ENCODE peak calls at places on chromosome 14, in eight cellular contexts. One of them, this sample, is unnamed.

GRCh38 chr14:102848830-102849521 is 71.7 kb downstream of the TRAF3 start:
- DNase-seq in kidney epithelial cell: no peak
- DNase-seq in astrocyte: peak
- DNase-seq in fibroblast of pulmonary artery: no peak
- DNase-seq in choroid plexus epithelial cell: peak
- DNase-seq in stomach: peak
- DNase-seq in body of pancreas: peak
- DNase-seq in heart left ventricle: peak
- DNase-seq in this sample: peak

GRCh38 chr14:81390706-81391105 is 9.4 kb downstream of the STON2 start:
- DNase-seq in kidney epithelial cell: no peak
- DNase-seq in astrocyte: no peak
- DNase-seq in fibroblast of pulmonary artery: no peak
- DNase-seq in choroid plexus epithelial cell: no peak
- DNase-seq in stomach: no peak
- DNase-seq in body of pancreas: no peak
- DNase-seq in heart left ventricle: no peak
- DNase-seq in this sample: no peak

GRCh38 chr14:35689000-35689460 is 120.1 kb downstream of the RALGAPA1 start:
- DNase-seq in kidney epithelial cell: no peak
- DNase-seq in astrocyte: no peak
- DNase-seq in fibroblast of pulmonary artery: no peak
- DNase-seq in choroid plexus epithelial cell: no peak
- DNase-seq in stomach: no peak
- DNase-seq in body of pancreas: no peak
- DNase-seq in heart left ventricle: no peak
- DNase-seq in this sample: no peak

GRCh38 chr14:57480044-57480443 is 13.6 kb downstream of the CCDC198 start:
- DNase-seq in kidney epithelial cell: no peak
- DNase-seq in astrocyte: peak
- DNase-seq in fibroblast of pulmonary artery: no peak
- DNase-seq in choroid plexus epithelial cell: peak
- DNase-seq in stomach: no peak
- DNase-seq in body of pancreas: no peak
- DNase-seq in heart left ventricle: no peak
- DNase-seq in this sample: no peak

GRCh38 chr14:91744068-91744480 is 12.2 kb upstream of the CATSPERB start:
- DNase-seq in kidney epithelial cell: no peak
- DNase-seq in astrocyte: no peak
- DNase-seq in fibroblast of pulmonary artery: no peak
- DNase-seq in choroid plexus epithelial cell: peak
- DNase-seq in stomach: peak
- DNase-seq in body of pancreas: peak
- DNase-seq in heart left ventricle: no peak
- DNase-seq in this sample: peak

GRCh38 chr14:42370056-42370455 is 763.4 kb downstream of the LRFN5 start:
- DNase-seq in kidney epithelial cell: no peak
- DNase-seq in astrocyte: no peak
- DNase-seq in fibroblast of pulmonary artery: no peak
- DNase-seq in choroid plexus epithelial cell: no peak
- DNase-seq in stomach: no peak
- DNase-seq in body of pancreas: no peak
- DNase-seq in heart left ventricle: no peak
- DNase-seq in this sample: no peak

GRCh38 chr14:84282618-84283017 is 1247.3 kb upstream of the FLRT2 start:
- DNase-seq in kidney epithelial cell: no peak
- DNase-seq in astrocyte: no peak
- DNase-seq in fibroblast of pulmonary artery: no peak
- DNase-seq in choroid plexus epithelial cell: no peak
- DNase-seq in stomach: no peak
- DNase-seq in body of pancreas: no peak
- DNase-seq in heart left ventricle: no peak
- DNase-seq in this sample: no peak

GRCh38 chr14:67734675-67735074 is 33.0 kb downstream of the RDH12 start:
- DNase-seq in kidney epithelial cell: no peak
- DNase-seq in astrocyte: no peak
- DNase-seq in fibroblast of pulmonary artery: peak
- DNase-seq in choroid plexus epithelial cell: no peak
- DNase-seq in stomach: no peak
- DNase-seq in body of pancreas: no peak
- DNase-seq in heart left ventricle: no peak
- DNase-seq in this sample: peak

GRCh38 chr14:24958271-24958670 is 91.7 kb downstream of the STXBP6 start:
- DNase-seq in kidney epithelial cell: no peak
- DNase-seq in astrocyte: peak
- DNase-seq in fibroblast of pulmonary artery: no peak
- DNase-seq in choroid plexus epithelial cell: no peak
- DNase-seq in stomach: no peak
- DNase-seq in body of pancreas: no peak
- DNase-seq in heart left ventricle: no peak
- DNase-seq in this sample: no peak

GRCh38 chr14:103819503-103820307 is 27.7 kb downstream of the PPP1R13B start:
- DNase-seq in kidney epithelial cell: no peak
- DNase-seq in astrocyte: no peak
- DNase-seq in fibroblast of pulmonary artery: peak
- DNase-seq in choroid plexus epithelial cell: peak
- DNase-seq in stomach: peak
- DNase-seq in body of pancreas: peak
- DNase-seq in heart left ventricle: peak
- DNase-seq in this sample: peak

GRCh38 chr14:24995016-24995415 is 54.9 kb downstream of the STXBP6 start:
- DNase-seq in kidney epithelial cell: no peak
- DNase-seq in astrocyte: no peak
- DNase-seq in fibroblast of pulmonary artery: no peak
- DNase-seq in choroid plexus epithelial cell: no peak
- DNase-seq in stomach: no peak
- DNase-seq in body of pancreas: no peak
- DNase-seq in heart left ventricle: no peak
- DNase-seq in this sample: no peak

GRCh38 chr14:76958020-76958965 is 70.2 kb downstream of the IRF2BPL start:
- DNase-seq in kidney epithelial cell: no peak
- DNase-seq in astrocyte: no peak
- DNase-seq in fibroblast of pulmonary artery: no peak
- DNase-seq in choroid plexus epithelial cell: no peak
- DNase-seq in stomach: no peak
- DNase-seq in body of pancreas: no peak
- DNase-seq in heart left ventricle: no peak
- DNase-seq in this sample: no peak

GRCh38 chr14:51004801-51005526 is 60.7 kb upstream of the PYGL start:
- DNase-seq in kidney epithelial cell: peak
- DNase-seq in astrocyte: peak
- DNase-seq in fibroblast of pulmonary artery: peak
- DNase-seq in choroid plexus epithelial cell: peak
- DNase-seq in stomach: no peak
- DNase-seq in body of pancreas: no peak
- DNase-seq in heart left ventricle: no peak
- DNase-seq in this sample: peak

GRCh38 chr14:30541318-30541717 is 17.6 kb upstream of the G2E3 start:
- DNase-seq in kidney epithelial cell: no peak
- DNase-seq in astrocyte: no peak
- DNase-seq in fibroblast of pulmonary artery: no peak
- DNase-seq in choroid plexus epithelial cell: no peak
- DNase-seq in stomach: no peak
- DNase-seq in body of pancreas: no peak
- DNase-seq in heart left ventricle: no peak
- DNase-seq in this sample: no peak

GRCh38 chr14:21095430-21096205 is 2.8 kb downstream of the ZNF219 start:
- DNase-seq in kidney epithelial cell: no peak
- DNase-seq in astrocyte: no peak
- DNase-seq in fibroblast of pulmonary artery: peak
- DNase-seq in choroid plexus epithelial cell: peak
- DNase-seq in stomach: no peak
- DNase-seq in body of pancreas: no peak
- DNase-seq in heart left ventricle: no peak
- DNase-seq in this sample: peak

GRCh38 chr14:59360923-59361794 is 104.0 kb downstream of the GPR135 start:
- DNase-seq in kidney epithelial cell: peak
- DNase-seq in astrocyte: peak
- DNase-seq in fibroblast of pulmonary artery: peak
- DNase-seq in choroid plexus epithelial cell: peak
- DNase-seq in stomach: peak
- DNase-seq in body of pancreas: peak
- DNase-seq in heart left ventricle: peak
- DNase-seq in this sample: peak

GRCh38 chr14:29682789-29683188 is 244.9 kb downstream of the PRKD1 start:
- DNase-seq in kidney epithelial cell: no peak
- DNase-seq in astrocyte: no peak
- DNase-seq in fibroblast of pulmonary artery: no peak
- DNase-seq in choroid plexus epithelial cell: no peak
- DNase-seq in stomach: no peak
- DNase-seq in body of pancreas: no peak
- DNase-seq in heart left ventricle: no peak
- DNase-seq in this sample: no peak

GRCh38 chr14:103696466-103697071 is 18.7 kb downstream of the XRCC3 start:
- DNase-seq in kidney epithelial cell: no peak
- DNase-seq in astrocyte: peak
- DNase-seq in fibroblast of pulmonary artery: peak
- DNase-seq in choroid plexus epithelial cell: peak
- DNase-seq in stomach: no peak
- DNase-seq in body of pancreas: no peak
- DNase-seq in heart left ventricle: peak
- DNase-seq in this sample: peak

GRCh38 chr14:61891251-61891650 is 129.0 kb downstream of the SNAPC1 start:
- DNase-seq in kidney epithelial cell: peak
- DNase-seq in astrocyte: peak
- DNase-seq in fibroblast of pulmonary artery: peak
- DNase-seq in choroid plexus epithelial cell: no peak
- DNase-seq in stomach: no peak
- DNase-seq in body of pancreas: no peak
- DNase-seq in heart left ventricle: no peak
- DNase-seq in this sample: peak

GRCh38 chr14:97217094-97217885 is 420.1 kb downstream of the VRK1 start:
- DNase-seq in kidney epithelial cell: no peak
- DNase-seq in astrocyte: no peak
- DNase-seq in fibroblast of pulmonary artery: no peak
- DNase-seq in choroid plexus epithelial cell: no peak
- DNase-seq in stomach: no peak
- DNase-seq in body of pancreas: no peak
- DNase-seq in heart left ventricle: no peak
- DNase-seq in this sample: no peak

GRCh38 chr14:97221572-97221971 is 424.4 kb downstream of the VRK1 start:
- DNase-seq in kidney epithelial cell: no peak
- DNase-seq in astrocyte: no peak
- DNase-seq in fibroblast of pulmonary artery: no peak
- DNase-seq in choroid plexus epithelial cell: no peak
- DNase-seq in stomach: no peak
- DNase-seq in body of pancreas: no peak
- DNase-seq in heart left ventricle: no peak
- DNase-seq in this sample: no peak

GRCh38 chr14:97218336-97218712 is 421.1 kb downstream of the VRK1 start:
- DNase-seq in kidney epithelial cell: no peak
- DNase-seq in astrocyte: no peak
- DNase-seq in fibroblast of pulmonary artery: no peak
- DNase-seq in choroid plexus epithelial cell: no peak
- DNase-seq in stomach: no peak
- DNase-seq in body of pancreas: no peak
- DNase-seq in heart left ventricle: no peak
- DNase-seq in this sample: no peak

GRCh38 chr14:97219356-97220017 is 422.3 kb downstream of the VRK1 start:
- DNase-seq in kidney epithelial cell: no peak
- DNase-seq in astrocyte: no peak
- DNase-seq in fibroblast of pulmonary artery: no peak
- DNase-seq in choroid plexus epithelial cell: no peak
- DNase-seq in stomach: no peak
- DNase-seq in body of pancreas: no peak
- DNase-seq in heart left ventricle: no peak
- DNase-seq in this sample: no peak

GRCh38 chr14:97218713-97219355 is 421.7 kb downstream of the VRK1 start:
- DNase-seq in kidney epithelial cell: no peak
- DNase-seq in astrocyte: peak
- DNase-seq in fibroblast of pulmonary artery: no peak
- DNase-seq in choroid plexus epithelial cell: no peak
- DNase-seq in stomach: no peak
- DNase-seq in body of pancreas: no peak
- DNase-seq in heart left ventricle: no peak
- DNase-seq in this sample: no peak
- TF ChIP-seq CTCF in kidney epithelial cell: peak
- TF ChIP-seq CTCF in astrocyte: no peak
- TF ChIP-seq CTCF in fibroblast of pulmonary artery: no peak
- TF ChIP-seq CTCF in choroid plexus epithelial cell: no peak
- TF ChIP-seq CTCF in stomach: no peak
- TF ChIP-seq CTCF in body of pancreas: no peak
- TF ChIP-seq CTCF in heart left ventricle: no peak
- TF ChIP-seq CTCF in this sample: no peak

GRCh38 chr14:93972618-93973205 is 3.7 kb downstream of the ASB2 start:
- DNase-seq in kidney epithelial cell: no peak
- DNase-seq in astrocyte: no peak
- DNase-seq in fibroblast of pulmonary artery: no peak
- DNase-seq in choroid plexus epithelial cell: no peak
- DNase-seq in stomach: no peak
- DNase-seq in body of pancreas: no peak
- DNase-seq in heart left ventricle: no peak
- DNase-seq in this sample: no peak

GRCh38 chr14:93971635-93972027 is 4.7 kb downstream of the ASB2 start:
- DNase-seq in kidney epithelial cell: no peak
- DNase-seq in astrocyte: no peak
- DNase-seq in fibroblast of pulmonary artery: no peak
- DNase-seq in choroid plexus epithelial cell: no peak
- DNase-seq in stomach: no peak
- DNase-seq in body of pancreas: no peak
- DNase-seq in heart left ventricle: no peak
- DNase-seq in this sample: no peak

GRCh38 chr14:93969082-93969828 is 7.1 kb downstream of the ASB2 start:
- DNase-seq in kidney epithelial cell: no peak
- DNase-seq in astrocyte: no peak
- DNase-seq in fibroblast of pulmonary artery: no peak
- DNase-seq in choroid plexus epithelial cell: no peak
- DNase-seq in stomach: no peak
- DNase-seq in body of pancreas: no peak
- DNase-seq in heart left ventricle: peak
- DNase-seq in this sample: no peak

GRCh38 chr14:93970589-93970966 is 5.8 kb downstream of the ASB2 start:
- DNase-seq in kidney epithelial cell: no peak
- DNase-seq in astrocyte: no peak
- DNase-seq in fibroblast of pulmonary artery: peak
- DNase-seq in choroid plexus epithelial cell: no peak
- DNase-seq in stomach: peak
- DNase-seq in body of pancreas: peak
- DNase-seq in heart left ventricle: no peak
- DNase-seq in this sample: no peak

GRCh38 chr14:93970967-93971634 is 5.3 kb downstream of the ASB2 start:
- DNase-seq in kidney epithelial cell: no peak
- DNase-seq in astrocyte: no peak
- DNase-seq in fibroblast of pulmonary artery: no peak
- DNase-seq in choroid plexus epithelial cell: no peak
- DNase-seq in stomach: peak
- DNase-seq in body of pancreas: no peak
- DNase-seq in heart left ventricle: no peak
- DNase-seq in this sample: no peak
- H3K4me3 ChIP-seq in kidney epithelial cell: peak
- H3K4me3 ChIP-seq in astrocyte: no peak
- H3K4me3 ChIP-seq in fibroblast of pulmonary artery: no peak
- H3K4me3 ChIP-seq in choroid plexus epithelial cell: no peak
- H3K4me3 ChIP-seq in stomach: peak
- H3K4me3 ChIP-seq in body of pancreas: no peak
- H3K4me3 ChIP-seq in heart left ventricle: peak
- H3K4me3 ChIP-seq in this sample: peak

GRCh38 chr14:72634910-72635647 is 258.8 kb downstream of the DPF3 start:
- DNase-seq in kidney epithelial cell: no peak
- DNase-seq in astrocyte: no peak
- DNase-seq in fibroblast of pulmonary artery: no peak
- DNase-seq in choroid plexus epithelial cell: no peak
- DNase-seq in stomach: no peak
- DNase-seq in body of pancreas: no peak
- DNase-seq in heart left ventricle: no peak
- DNase-seq in this sample: no peak
- TF ChIP-seq CTCF in kidney epithelial cell: no peak
- TF ChIP-seq CTCF in astrocyte: no peak
- TF ChIP-seq CTCF in fibroblast of pulmonary artery: no peak
- TF ChIP-seq CTCF in choroid plexus epithelial cell: no peak
- TF ChIP-seq CTCF in stomach: no peak
- TF ChIP-seq CTCF in body of pancreas: no peak
- TF ChIP-seq CTCF in heart left ventricle: no peak
- TF ChIP-seq CTCF in this sample: no peak

GRCh38 chr14:75430526-75430925 is 2.7 kb downstream of the JDP2 start:
- DNase-seq in kidney epithelial cell: no peak
- DNase-seq in astrocyte: peak
- DNase-seq in fibroblast of pulmonary artery: peak
- DNase-seq in choroid plexus epithelial cell: peak
- DNase-seq in stomach: peak
- DNase-seq in body of pancreas: peak
- DNase-seq in heart left ventricle: no peak
- DNase-seq in this sample: no peak
- H3K4me3 ChIP-seq in kidney epithelial cell: no peak
- H3K4me3 ChIP-seq in astrocyte: no peak
- H3K4me3 ChIP-seq in fibroblast of pulmonary artery: peak
- H3K4me3 ChIP-seq in choroid plexus epithelial cell: peak
- H3K4me3 ChIP-seq in stomach: peak
- H3K4me3 ChIP-seq in body of pancreas: no peak
- H3K4me3 ChIP-seq in heart left ventricle: peak
- H3K4me3 ChIP-seq in this sample: no peak

This sample was measured in cardiac fibroblast.